ENCODE peak calls at places on chromosomes 4 and X, in seven cellular contexts. Q is IMR-90, G is tibial nerve, O is transverse colon, Z is vagina, V is upper lobe of left lung, J is suprapubic skin. F is an unnamed sample.

GRCh38 chr4:179582164-179582563 is 2139.9 kb upstream of the AGA start:
- DNase-seq in Q (no peak), O (no peak), G (no peak), V (no peak), J (no peak), Z (no peak), F (no peak)

GRCh38 chr4:26782830-26783202 is 77.8 kb upstream of the STIM2 start:
- DNase-seq in J (no peak), O (no peak), Z (no peak), Q (no peak), G (no peak), V (no peak), F (no peak)

GRCh38 chr4:108008721-108009120 is 19.0 kb downstream of the HADH start:
- DNase-seq in Q (peak; percentile 81), O (no peak), V (no peak), Z (no peak), J (no peak), G (no peak), F (no peak)

GRCh38 chr4:176791591-176792347 is 953 bp downstream of the VEGFC start:
- DNase-seq in Z (no peak), J (peak; percentile 64), V (peak; percentile 89), Q (peak; percentile 54), O (peak; percentile 9), G (no peak), F (peak; percentile 26)

GRCh38 chr4:144754562-144755410 is 108.8 kb downstream of the HHIP start:
- DNase-seq in G (no peak), O (no peak), V (no peak), J (no peak), Q (peak; percentile 49), Z (no peak), F (no peak)

GRCh38 chr4:4533461-4534169 is 8.2 kb downstream of the STX18 start:
- DNase-seq in Q (no peak), J (no peak), V (no peak), G (no peak), O (no peak), Z (no peak), F (no peak)

GRCh38 chr4:133000012-133000411 is 149.1 kb upstream of the PCDH10 start:
- DNase-seq in O (no peak), Z (no peak), Q (no peak), J (no peak), V (no peak), G (no peak), F (no peak)

GRCh38 chr4:182169987-182170386 is 73.2 kb upstream of the TENM3 start:
- DNase-seq in G (no peak), Q (no peak), J (no peak), V (no peak), O (no peak), Z (no peak), F (no peak)

GRCh38 chrX:97842468-97843199 is 958.9 kb downstream of the RPA4 start:
- DNase-seq in G (no peak), O (no peak), V (peak; percentile 9), Z (no peak), J (no peak), Q (no peak), F (no peak)

GRCh38 chrX:153061732-153062131 is 5.5 kb downstream of the PNMA3 start:
- DNase-seq in V (no peak), J (no peak), Q (peak; percentile 55), O (no peak), G (no peak), Z (no peak), F (no peak)

GRCh38 chrX:107449490-107450175 is at the start of gene FRMPD3:
- DNase-seq in Z (no peak), G (no peak), O (no peak), V (peak; percentile 70), J (no peak), Q (no peak), F (no peak)

GRCh38 chrX:10656214-10656613 is 35.8 kb upstream of the MID1 start:
- DNase-seq in G (no peak), Z (no peak), Q (no peak), V (no peak), O (no peak), J (no peak), F (no peak)

DNA sequence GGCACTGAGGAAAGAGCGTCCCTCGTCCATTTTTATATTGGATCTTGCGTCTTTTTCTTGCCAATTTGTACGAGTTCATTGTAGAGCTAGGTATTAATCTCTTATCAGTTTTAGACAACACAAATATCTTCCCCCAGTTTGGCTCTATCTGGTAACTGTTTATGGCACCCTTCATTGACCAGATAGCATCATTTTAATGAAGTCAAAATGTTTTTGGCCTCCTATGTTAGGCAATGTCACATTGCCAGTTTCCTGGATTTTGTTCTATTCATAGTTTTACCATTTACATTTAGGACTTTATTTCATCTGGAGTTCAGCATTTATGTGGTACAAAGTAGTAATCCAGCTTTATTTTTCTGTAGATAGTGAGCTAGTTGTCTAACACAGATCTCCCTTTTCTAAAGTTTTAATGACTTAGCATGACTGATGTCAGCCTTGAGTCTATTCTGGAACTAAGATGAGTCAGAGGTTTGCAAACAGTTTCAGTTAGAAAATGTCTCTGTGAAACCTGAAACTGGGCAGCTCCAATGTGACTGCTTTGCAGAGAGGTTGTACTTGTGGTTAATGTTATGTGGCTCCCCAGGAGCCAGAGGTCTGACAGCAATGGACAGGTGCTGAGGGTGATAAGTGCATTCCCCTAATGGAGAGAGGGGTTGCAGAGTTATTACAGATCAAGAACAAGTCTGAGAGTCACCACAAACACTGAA is 5.3 kb upstream of the STBD1 start:
- DNase-seq in V (no peak), J (no peak), O (no peak), Z (no peak), Q (peak; percentile 89), G (no peak), F (no peak)
- TF ChIP-seq POLR2A in V (no peak), J (no peak), O (no peak), Z (no peak), Q (no peak), G (no peak), F (peak; percentile 70)

GRCh38 chrX:9458516-9459078 is 6.3 kb upstream of the TBL1X start:
- DNase-seq in J (no peak), V (no peak), O (no peak), G (no peak), Q (no peak), Z (no peak), F (no peak)
- H3K4me1 ChIP-seq in J (peaks cover 13% of the 10 kb centered on the region), V (peaks cover 13% of the 10 kb centered on the region), O (peaks cover 9% of the 10 kb centered on the region), G (peaks cover 11% of the 10 kb centered on the region), Q (no peaks in the 10 kb centered on the region), Z (peaks cover 12% of the 10 kb centered on the region), F (no peaks in the 10 kb centered on the region)

DNA sequence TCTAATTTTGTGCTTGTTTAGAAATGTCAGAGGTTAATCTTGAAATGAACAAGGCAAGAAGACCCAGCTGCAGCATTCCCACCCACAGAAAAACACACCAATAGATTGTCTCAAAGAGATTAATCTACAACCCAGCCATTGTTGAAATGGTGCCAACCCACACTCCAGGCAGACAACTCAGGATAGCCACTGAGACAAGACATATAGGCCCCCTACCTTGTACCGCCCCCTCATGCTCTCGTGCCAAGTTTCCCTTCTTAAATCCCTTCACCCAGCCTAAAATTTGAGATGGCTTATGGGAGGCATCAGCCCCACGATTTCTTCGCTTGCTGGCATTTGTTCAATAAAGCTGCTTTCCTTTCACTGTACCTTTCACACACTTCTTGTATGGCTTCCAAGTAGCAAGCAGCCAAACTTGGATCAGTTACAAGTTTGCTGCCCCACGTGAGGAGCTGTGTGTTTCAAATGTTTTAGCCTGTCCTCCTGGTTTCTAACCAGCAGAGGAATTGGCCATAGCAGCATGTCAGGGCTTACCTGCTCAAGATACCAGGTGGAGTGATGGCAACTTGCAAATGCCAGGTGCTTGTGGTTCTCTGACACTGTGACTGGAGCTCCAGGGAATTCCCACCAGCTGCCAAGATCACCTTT is 1754.2 kb downstream of the C4orf33 start:
- DNase-seq in G (no peak), Z (no peak), J (no peak), Q (no peak), O (peak; percentile 14), V (no peak), F (no peak)
- TF ChIP-seq POLR2A in G (no peak), Z (no peak), J (no peak), Q (no peak), O (no peak), V (no peak), F (no peak)

GRCh38 chr4:83237591-83237990 is 47.0 kb downstream of the COQ2 start:
- DNase-seq in Q (no peak), Z (no peak), O (no peak), J (no peak), V (no peak), G (no peak), F (no peak)

GRCh38 chr4:83238393-83238792 is 46.2 kb downstream of the COQ2 start:
- DNase-seq in V (no peak), O (no peak), Q (no peak), Z (no peak), G (no peak), J (no peak), F (no peak)

GRCh38 chr4:83231620-83232056 is 53.0 kb downstream of the COQ2 start:
- DNase-seq in J (no peak), Z (no peak), V (no peak), Q (no peak), O (no peak), G (no peak), F (no peak)

GRCh38 chr4:83232087-83232486 is 52.5 kb downstream of the COQ2 start:
- DNase-seq in J (no peak), Z (no peak), Q (no peak), G (no peak), V (no peak), O (no peak), F (no peak)

DNA sequence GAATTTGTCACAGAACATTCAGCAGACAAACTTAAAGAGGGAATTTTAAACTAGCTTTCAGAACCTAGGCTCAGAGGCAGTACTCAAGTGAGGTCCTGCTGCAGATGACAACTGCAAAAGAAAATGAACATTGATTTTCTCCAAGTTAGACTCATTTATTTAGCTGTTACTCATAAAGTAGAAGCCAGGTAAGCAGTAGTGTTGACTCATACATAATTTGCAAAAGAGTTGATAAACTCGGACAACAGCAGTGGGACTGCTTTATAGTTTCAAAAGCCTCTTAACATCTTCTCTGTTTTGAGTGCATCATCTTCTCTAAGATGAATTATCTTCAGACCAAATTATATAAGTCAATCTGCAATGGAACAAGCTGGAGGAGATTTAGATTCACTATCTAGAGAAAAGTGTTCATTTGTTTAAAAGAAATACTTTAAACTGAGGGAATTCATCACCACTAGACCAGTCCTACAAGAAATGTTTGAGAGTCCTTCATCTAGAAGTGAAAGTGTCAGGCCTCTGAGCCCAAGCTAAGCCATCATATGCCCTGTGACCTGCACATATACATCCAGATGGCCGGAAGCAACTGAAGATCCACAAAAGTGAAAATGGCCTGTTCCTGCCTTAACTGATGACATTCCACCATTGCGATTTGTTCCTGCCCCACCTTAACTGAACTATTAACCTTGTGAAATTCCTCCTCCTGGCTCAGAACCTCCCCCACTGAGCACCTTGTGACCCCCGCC is 49.5 kb downstream of the COQ2 start:
- DNase-seq in J (no peak), G (no peak), Q (no peak), V (no peak), O (no peak), Z (no peak), F (no peak)
- H3K4me1 ChIP-seq in J (no peaks in the 10 kb centered on the region), G (no peaks in the 10 kb centered on the region), Q (no peaks in the 10 kb centered on the region), V (peaks cover 14% of the 10 kb centered on the region), O (no peaks in the 10 kb centered on the region), Z (no peaks in the 10 kb centered on the region), F (no peaks in the 10 kb centered on the region)

F was measured in right lobe of liver.